ENCODE peak calls at places on chromosomes 2 and 18, in eight cellular contexts. X is tibial artery; U is GM23248; E is neuronal stem cell; G is CD4-positive, alpha-beta T cell; V is CD4-positive, alpha-beta memory T cell; R is CD8-positive, alpha-beta memory T cell; J is fibroblast of lung. D is an unnamed sample.
A peak's percentile ranks its signal among the peaks of the same experiment; 100 is the strongest.

GRCh38 chr2:186058604-186059003 is 320.0 kb downstream of the FSIP2 start:
- DNase-seq in U (no peak), J (peak; percentile 63), V (no peak), X (no peak), R (no peak), G (no peak), E (no peak), D (no peak)

GRCh38 chr2:100983201-100983600 is 18.9 kb upstream of the RPL31 start:
- DNase-seq in J (no peak), U (no peak), E (no peak), V (no peak), G (no peak), R (no peak), X (no peak), D (no peak)

GRCh38 chr2:239574054-239574433 is 173.2 kb upstream of the HDAC4 start:
- DNase-seq in E (no peak), X (no peak), R (no peak), G (no peak), V (no peak), U (no peak), J (no peak), D (no peak)

GRCh38 chr2:30782124-30782523 is 25.1 kb downstream of the CAPN13 start:
- DNase-seq in V (no peak), J (no peak), R (no peak), G (no peak), E (no peak), U (no peak), X (no peak), D (no peak)

GRCh38 chr2:100615886-100616285 is 53.1 kb downstream of the PDCL3 start:
- DNase-seq in U (no peak), J (no peak), V (no peak), X (no peak), R (no peak), E (no peak), G (no peak), D (no peak)

GRCh38 chr2:126729896-126730295 is 73.9 kb downstream of the GYPC start:
- DNase-seq in R (no peak), G (no peak), J (no peak), V (no peak), U (no peak), X (no peak), E (no peak), D (no peak)

GRCh38 chr2:43174368-43175186 is 51.8 kb downstream of the ZFP36L2 start:
- DNase-seq in J (no peak), G (peak; percentile 69), V (peak; percentile 91), E (no peak), U (no peak), R (peak; percentile 90), X (peak; percentile 42), D (no peak)

GRCh38 chr2:179764710-179765109 is 96.7 kb downstream of the ZNF385B start:
- DNase-seq in G (no peak), V (no peak), X (no peak), J (no peak), R (no peak), E (no peak), U (no peak), D (no peak)

DNA sequence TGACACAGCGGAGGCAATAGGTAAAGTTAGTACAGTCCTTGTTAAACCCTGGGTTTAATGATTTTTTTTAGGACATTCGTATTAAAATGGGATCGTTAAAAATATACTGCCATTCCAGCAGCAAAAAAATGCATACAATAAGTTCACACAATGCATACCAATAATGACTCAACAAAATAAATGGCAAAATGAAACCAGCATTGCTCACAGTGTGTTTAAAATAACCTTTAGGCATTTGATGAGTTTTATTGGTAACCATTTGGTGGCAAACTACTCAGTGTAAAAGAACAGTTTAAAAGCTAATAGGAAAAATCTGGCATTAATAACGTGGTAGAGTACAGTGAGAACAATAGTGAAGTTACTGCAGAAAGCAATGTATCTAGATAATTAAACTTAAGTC is 539.0 kb upstream of the PIK3C3 start:
- DNase-seq in R (no peak), U (no peak), J (no peak), V (no peak), X (no peak), G (no peak), E (no peak), D (no peak)
- H3K27ac ChIP-seq in R (no peak overlapping the region), U (no peak overlapping the region), J (no peak overlapping the region), V (no peak overlapping the region), X (no peak overlapping the region), G (no peak overlapping the region), E (no peak overlapping the region), D (no peak overlapping the region)

GRCh38 chr2:105783972-105784371 is 39.3 kb downstream of the NCK2 start:
- DNase-seq in G (no peak), U (no peak), R (no peak), X (no peak), J (no peak), V (no peak), E (no peak), D (peak; percentile 55)
- H3K27ac ChIP-seq in G (no peak overlapping the region), U (no peak overlapping the region), R (no peak overlapping the region), X (no peak overlapping the region), J (no peak overlapping the region), V (peak overlapping the region; percentile 57), E (no peak overlapping the region), D (peak overlapping the region; percentile 50)

DNA sequence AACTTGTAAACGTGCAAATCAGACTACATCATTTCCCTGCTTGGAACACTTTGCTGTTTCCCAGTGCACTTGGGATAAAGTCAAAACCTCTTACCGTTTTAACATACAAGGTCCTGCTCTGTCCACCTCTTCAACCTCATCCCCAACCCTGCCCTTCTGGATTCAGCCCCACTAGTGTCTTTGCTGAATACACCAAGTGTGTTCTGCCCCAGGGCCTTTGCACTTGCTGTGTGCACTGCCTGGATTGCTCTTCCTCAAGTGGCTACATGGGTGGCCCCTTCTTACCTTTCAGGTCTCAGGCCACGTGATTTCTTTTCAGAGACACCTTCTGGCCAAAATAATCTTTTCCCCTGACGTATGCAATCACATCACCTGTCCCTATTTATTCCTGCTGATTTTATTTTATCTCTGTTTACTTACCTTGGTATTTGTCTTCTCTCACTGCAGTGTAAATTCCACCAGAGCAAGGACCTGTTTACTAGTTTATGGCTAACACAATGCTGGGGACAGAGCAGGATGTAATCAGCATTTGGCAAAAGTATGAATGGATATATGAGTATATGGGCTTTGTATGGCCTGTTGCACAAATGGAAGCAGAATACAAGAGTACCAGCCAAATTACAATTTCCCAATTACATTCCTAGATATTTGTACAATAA is 63.9 kb downstream of the MAPK4 start:
- DNase-seq in J (no peak), G (no peak), R (no peak), U (no peak), X (no peak), E (no peak), V (no peak), D (no peak)
- H3K27ac ChIP-seq in J (no peak overlapping the region), G (no peak overlapping the region), R (no peak overlapping the region), U (no peak overlapping the region), X (no peak overlapping the region), E (no peak overlapping the region), V (no peak overlapping the region), D (no peak overlapping the region)

DNA sequence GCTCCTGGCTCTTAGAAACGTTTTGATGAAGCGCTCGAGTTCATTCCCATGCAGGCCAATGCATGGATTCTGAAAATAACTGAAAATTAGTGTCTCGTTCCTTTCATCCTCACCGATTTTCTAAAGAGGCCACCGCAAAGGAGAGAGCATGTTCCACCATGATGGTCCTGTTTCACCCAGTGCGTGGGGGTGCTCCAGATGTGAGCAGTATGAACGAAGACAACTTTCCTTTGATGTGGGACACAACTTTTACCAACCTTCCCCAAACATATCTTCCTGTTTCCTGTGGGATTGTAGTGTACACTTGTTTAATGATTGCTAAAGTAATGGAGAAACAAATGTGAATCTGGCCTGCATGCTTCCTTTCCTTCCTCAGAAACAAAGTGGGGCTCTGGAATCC is 114.5 kb downstream of the PRPF40A start:
- DNase-seq in G (no peak), E (no peak), R (no peak), X (no peak), V (no peak), J (no peak), U (no peak), D (no peak)
- H3K27ac ChIP-seq in G (no peak overlapping the region), E (no peak overlapping the region), R (no peak overlapping the region), X (no peak overlapping the region), V (no peak overlapping the region), J (no peak overlapping the region), U (no peak overlapping the region), D (no peak overlapping the region)

GRCh38 chr2:150620371-150620770 is 132.9 kb upstream of the RND3 start:
- DNase-seq in E (no peak), V (no peak), U (no peak), J (no peak), G (no peak), X (no peak), R (no peak), D (no peak)

GRCh38 chr2:150618215-150618905 is 130.9 kb upstream of the RND3 start:
- DNase-seq in J (no peak), X (no peak), R (no peak), E (no peak), U (peak; percentile 49), V (no peak), G (no peak), D (no peak)

GRCh38 chr2:150621800-150622199 is 134.3 kb upstream of the RND3 start:
- DNase-seq in R (no peak), E (no peak), J (peak; percentile 80), X (no peak), U (peak; percentile 96), G (no peak), V (no peak), D (no peak)

GRCh38 chr2:150620860-150621259 is 133.4 kb upstream of the RND3 start:
- DNase-seq in U (peak; percentile 62), E (no peak), R (no peak), J (no peak), X (no peak), G (no peak), V (no peak), D (no peak)

GRCh38 chr2:150619607-150620330 is 132.3 kb upstream of the RND3 start:
- DNase-seq in R (no peak), J (peak; percentile 73), G (no peak), V (no peak), X (no peak), U (peak; percentile 80), E (no peak), D (no peak)
- H3K27ac ChIP-seq in R (no peak overlapping the region), J (peak overlapping the region; percentile 70), G (no peak overlapping the region), V (no peak overlapping the region), X (peak overlapping the region; percentile 74), U (peak overlapping the region; percentile 80), E (no peak overlapping the region), D (no peak overlapping the region)

GRCh38 chr2:190318931-190319556 is 582 bp downstream of the HIBCH start:
- DNase-seq in G (no peak), R (no peak), V (peak; percentile 16), E (no peak), U (peak; percentile 52), X (no peak), J (peak; percentile 14), D (no peak)
- H3K27ac ChIP-seq in G (peak overlapping the region; percentile 76), R (peak overlapping the region; percentile 67), V (peak overlapping the region; percentile 77), E (peak overlapping the region; percentile 64), U (peak overlapping the region; percentile 55), X (peak overlapping the region; percentile 89), J (peak overlapping the region; percentile 40), D (peak overlapping the region; percentile 95)